ENCODE peak calls at places on chromosome 6, in six cellular contexts. H is occipital lobe, N is GM04504, S is heart right ventricle, I is C1 segment of cervical spinal cord, J is BJ. Z is an unnamed sample.

GRCh38 chr6:154371337-154371736 is 14.7 kb upstream of the IPCEF1 start:
- DNase-seq in I (no peak), S (no peak), N (no peak), J (no peak), H (no peak), Z (no peak)

GRCh38 chr6:153038378-153038777 is 35.9 kb upstream of the MTRF1L start:
- DNase-seq in N (no peak), J (no peak), S (no peak), I (no peak), H (no peak), Z (peak; percentile 18)

GRCh38 chr6:3140201-3140600 is 17.1 kb downstream of the TUBB2A start:
- DNase-seq in N (no peak), I (no peak), H (no peak), J (no peak), S (no peak), Z (no peak)

GRCh38 chr6:40887904-40888303 is 151.1 kb downstream of the UNC5CL start:
- DNase-seq in J (no peak), S (no peak), N (no peak), H (no peak), I (no peak), Z (no peak)

GRCh38 chr6:52645976-52646375 is 24.9 kb upstream of the TMEM14A start:
- DNase-seq in S (no peak), N (no peak), H (no peak), I (no peak), J (no peak), Z (no peak)

GRCh38 chr6:141123497-141123896 is 1009.2 kb upstream of the GJE1 start:
- DNase-seq in S (no peak), J (no peak), N (no peak), I (no peak), H (no peak), Z (no peak)

GRCh38 chr6:52420668-52421358 is 671 bp downstream of the EFHC1 start:
- DNase-seq in I (no peak), S (no peak), N (no peak), J (no peak), H (peak; percentile 31), Z (peak; percentile 53)

GRCh38 chr6:168035661-168036616 is 38.5 kb downstream of the KIF25 start:
- DNase-seq in I (no peak), H (no peak), N (no peak), J (no peak), S (peak; percentile 41), Z (no peak)

GRCh38 chr6:157273756-157274088 is 49.6 kb downstream of the TMEM242 start:
- DNase-seq in H (peak; percentile 16), I (no peak), S (no peak), J (no peak), N (no peak), Z (no peak)

GRCh38 chr6:144582939-144583613 is 297.9 kb downstream of the UTRN start:
- DNase-seq in N (no peak), J (no peak), S (peak; percentile 32), H (no peak), I (peak; percentile 3), Z (no peak)

GRCh38 chr6:25670208-25670607 is 18.2 kb downstream of the SCGN start:
- DNase-seq in I (no peak), S (no peak), H (no peak), J (no peak), N (no peak), Z (no peak)

GRCh38 chr6:26172496-26172958 is 85.3 kb downstream of the HFE start:
- DNase-seq in J (no peak), S (no peak), H (no peak), I (peak; percentile 46), N (no peak), Z (peak; percentile 49)

GRCh38 chr6:113558966-113559365 is 298.2 kb upstream of the MARCKS start:
- DNase-seq in N (peak; percentile 46), I (no peak), S (no peak), H (no peak), J (peak; percentile 54), Z (peak; percentile 65)